ENCODE peak calls at places on chromosomes 11 and 22, in eight cellular contexts. X is K562, G is SK-N-SH, Q is A549, H is HepG2, C is GM23338, J is HCT116, Z is HL-60. W is an unnamed sample.

GRCh38 chr11:65767406-65767805 is 13.4 kb downstream of the AP5B1 start:
- DNase-seq in X (no peak), G (no peak), Q (no peak), H (no peak), C (no peak), J (no peak), Z (no peak), W (no peak)

GRCh38 chr11:116693206-116694016 is 79.4 kb downstream of the BUD13 start:
- DNase-seq in X (no peak), G (peak), Q (no peak), H (no peak), C (no peak), J (no peak), Z (no peak), W (no peak)

GRCh38 chr11:112073941-112074811 is at the start of the genes NKAPD1 and PIH1D2:
- DNase-seq in X (peak), G (peak), Q (peak), H (peak), C (peak), J (peak), Z (peak), W (peak)

GRCh38 chr11:119721129-119722120 is 7.6 kb downstream of the NECTIN1 start:
- DNase-seq in X (peak), G (peak), Q (peak), H (peak), C (peak), J (no peak), Z (no peak), W (no peak)

GRCh38 chr11:71301858-71302533 is 49.6 kb upstream of the SHANK2 start:
- DNase-seq in X (no peak), G (no peak), Q (no peak), H (no peak), C (no peak), J (no peak), Z (no peak), W (no peak)

GRCh38 chr11:1237851-1238250 is 15.0 kb downstream of the MUC5B start:
- DNase-seq in X (no peak), G (no peak), Q (no peak), H (no peak), C (no peak), J (no peak), Z (no peak), W (no peak)

GRCh38 chr11:60951909-60952741 is at the start of gene SLC15A3:
- DNase-seq in X (no peak), G (no peak), Q (no peak), H (no peak), C (peak), J (no peak), Z (peak), W (no peak)

GRCh38 chr22:22110548-22111266 is 128.1 kb upstream of the TOP3B start:
- DNase-seq in X (peak), G (peak), Q (peak), H (no peak), C (peak), J (peak), Z (peak), W (peak)

GRCh38 chr22:30005213-30005857 is 74.9 kb upstream of the HORMAD2 start:
- DNase-seq in X (peak), G (peak), Q (peak), H (peak), C (peak), J (peak), Z (peak), W (peak)

GRCh38 chr22:31218565-31219262 is 6.6 kb downstream of the LIMK2 start:
- DNase-seq in X (no peak), G (no peak), Q (no peak), H (no peak), C (no peak), J (no peak), Z (no peak), W (no peak)

GRCh38 chr11:88103337-88104206 is 71.7 kb downstream of the RAB38 start:
- DNase-seq in X (peak), G (peak), Q (peak), H (peak), C (peak), J (peak), Z (peak), W (peak)

GRCh38 chr11:112421854-112422253 is 161.2 kb upstream of the PLET1 start:
- DNase-seq in X (no peak), G (peak), Q (no peak), H (no peak), C (no peak), J (no peak), Z (no peak), W (no peak)

GRCh38 chr11:95739526-95739925 is 50.1 kb downstream of the FAM76B start:
- DNase-seq in X (no peak), G (no peak), Q (no peak), H (no peak), C (no peak), J (no peak), Z (no peak), W (no peak)

GRCh38 chr11:32080381-32080980 is 10.4 kb upstream of the RCN1 start:
- DNase-seq in X (no peak), G (no peak), Q (no peak), H (no peak), C (no peak), J (no peak), Z (no peak), W (no peak)

GRCh38 chr22:30695351-30695762 is 683 bp downstream of the OSBP2 start:
- DNase-seq in X (no peak), G (no peak), Q (no peak), H (no peak), C (no peak), J (no peak), Z (no peak), W (no peak)

GRCh38 chr22:31160328-31160978 is 471 bp downstream of the RNF185 start:
- DNase-seq in X (peak), G (no peak), Q (no peak), H (no peak), C (no peak), J (no peak), Z (no peak), W (no peak)

GRCh38 chr11:67057410-67057757 is 737 bp downstream of the RHOD start:
- DNase-seq in X (no peak), G (no peak), Q (no peak), H (no peak), C (no peak), J (no peak), Z (no peak), W (no peak)

GRCh38 chr11:111612211-111612610 is 10.0 kb downstream of the SIK2 start:
- DNase-seq in X (no peak), G (no peak), Q (no peak), H (no peak), C (no peak), J (no peak), Z (no peak), W (no peak)

GRCh38 chr11:74783241-74783871 is 34.7 kb downstream of the RNF169 start:
- DNase-seq in X (no peak), G (no peak), Q (no peak), H (no peak), C (no peak), J (peak), Z (peak), W (no peak)

GRCh38 chr22:39448205-39449054 is 8.4 kb upstream of the MGAT3 start:
- DNase-seq in X (peak), G (no peak), Q (no peak), H (no peak), C (no peak), J (no peak), Z (no peak), W (no peak)

GRCh38 chr22:24964441-24964840 is 11.9 kb downstream of the KIAA1671 start:
- DNase-seq in X (no peak), G (no peak), Q (no peak), H (no peak), C (no peak), J (no peak), Z (no peak), W (no peak)

GRCh38 chr11:121886005-121886739 is 229.8 kb downstream of the BLID start:
- DNase-seq in X (no peak), G (no peak), Q (no peak), H (no peak), C (no peak), J (no peak), Z (no peak), W (no peak)

GRCh38 chr11:16012125-16012751 is 344.1 kb downstream of the SOX6 start:
- DNase-seq in X (peak), G (no peak), Q (no peak), H (no peak), C (no peak), J (no peak), Z (no peak), W (no peak)

GRCh38 chr11:68347345-68347744 is 35.0 kb downstream of the LRP5 start:
- DNase-seq in X (peak), G (no peak), Q (no peak), H (no peak), C (no peak), J (no peak), Z (no peak), W (no peak)

GRCh38 chr11:69520186-69520585 is 38.7 kb downstream of the LINC01488 start:
- DNase-seq in X (no peak), G (no peak), Q (no peak), H (no peak), C (no peak), J (no peak), Z (no peak), W (no peak)

GRCh38 chr11:269146-269890 is 8.9 kb upstream of the NLRP6 start:
- DNase-seq in X (peak), G (no peak), Q (no peak), H (peak), C (peak), J (no peak), Z (peak), W (peak)

GRCh38 chr22:44371741-44372525 is 59.2 kb upstream of the SHISAL1 start:
- DNase-seq in X (no peak), G (no peak), Q (no peak), H (no peak), C (no peak), J (no peak), Z (no peak), W (no peak)
- TF ChIP-seq REST in X (no peak), G (no peak), Q (no peak), H (no peak), C (no peak), J (no peak), Z (no peak), W (no peak)

DNA sequence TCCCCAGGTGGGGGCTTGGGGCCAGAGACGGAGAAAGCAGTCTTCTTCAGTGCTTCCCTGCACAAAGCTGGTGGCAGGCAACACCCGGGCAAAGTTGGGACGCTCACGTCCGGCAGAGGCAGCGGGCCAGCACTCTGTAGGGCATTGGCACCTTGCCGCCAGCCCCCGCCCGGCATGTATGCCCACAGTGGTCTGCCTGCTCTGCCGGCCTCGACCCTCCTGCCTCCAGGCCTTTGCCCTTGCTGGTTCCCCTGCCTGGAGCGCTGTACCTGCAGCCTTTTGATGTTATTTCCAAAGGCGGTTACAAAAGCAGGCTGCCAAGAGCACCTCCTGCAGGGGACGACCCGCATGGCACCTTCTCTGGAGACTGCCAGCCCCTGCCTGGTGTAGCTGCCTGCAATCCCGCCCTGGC is 56.5 kb upstream of the SHISAL1 start:
- DNase-seq in X (no peak), G (no peak), Q (no peak), H (no peak), C (peak), J (no peak), Z (no peak), W (no peak)
- TF ChIP-seq REST in X (no peak), G (no peak), Q (no peak), H (no peak), C (no peak), J (no peak), Z (no peak), W (no peak)

GRCh38 chr22:46247443-46247975 is 2.6 kb downstream of the CDPF1 start:
- DNase-seq in X (no peak), G (peak), Q (no peak), H (no peak), C (no peak), J (no peak), Z (no peak), W (no peak)

GRCh38 chr22:46251266-46251665 is 1.2 kb upstream of the CDPF1 start:
- DNase-seq in X (peak), G (no peak), Q (no peak), H (no peak), C (no peak), J (no peak), Z (no peak), W (no peak)

GRCh38 chr22:46251816-46252380 is 1.8 kb upstream of the CDPF1 start:
- DNase-seq in X (no peak), G (no peak), Q (no peak), H (no peak), C (no peak), J (no peak), Z (no peak), W (no peak)

GRCh38 chr22:46250035-46250782 is at the start of gene CDPF1:
- DNase-seq in X (peak), G (peak), Q (peak), H (peak), C (peak), J (peak), Z (peak), W (no peak)

GRCh38 chr22:46250783-46251125 is 661 bp upstream of the CDPF1 start:
- DNase-seq in X (peak), G (no peak), Q (no peak), H (no peak), C (peak), J (no peak), Z (no peak), W (no peak)
- TF ChIP-seq REST in X (no peak), G (no peak), Q (no peak), H (no peak), C (no peak), J (no peak), Z (no peak), W (no peak)

GRCh38 chr11:43738600-43739409 is 58.3 kb downstream of the HSD17B12 start:
- DNase-seq in X (peak), G (no peak), Q (no peak), H (peak), C (peak), J (peak), Z (no peak), W (no peak)

GRCh38 chr11:43735931-43736330 is 55.4 kb downstream of the HSD17B12 start:
- DNase-seq in X (no peak), G (no peak), Q (no peak), H (no peak), C (peak), J (no peak), Z (no peak), W (no peak)

GRCh38 chr11:43735115-43735514 is 54.6 kb downstream of the HSD17B12 start:
- DNase-seq in X (no peak), G (no peak), Q (no peak), H (no peak), C (no peak), J (no peak), Z (no peak), W (no peak)

GRCh38 chr11:43737194-43737575 is 56.6 kb downstream of the HSD17B12 start:
- DNase-seq in X (no peak), G (no peak), Q (no peak), H (no peak), C (no peak), J (no peak), Z (no peak), W (no peak)

DNA sequence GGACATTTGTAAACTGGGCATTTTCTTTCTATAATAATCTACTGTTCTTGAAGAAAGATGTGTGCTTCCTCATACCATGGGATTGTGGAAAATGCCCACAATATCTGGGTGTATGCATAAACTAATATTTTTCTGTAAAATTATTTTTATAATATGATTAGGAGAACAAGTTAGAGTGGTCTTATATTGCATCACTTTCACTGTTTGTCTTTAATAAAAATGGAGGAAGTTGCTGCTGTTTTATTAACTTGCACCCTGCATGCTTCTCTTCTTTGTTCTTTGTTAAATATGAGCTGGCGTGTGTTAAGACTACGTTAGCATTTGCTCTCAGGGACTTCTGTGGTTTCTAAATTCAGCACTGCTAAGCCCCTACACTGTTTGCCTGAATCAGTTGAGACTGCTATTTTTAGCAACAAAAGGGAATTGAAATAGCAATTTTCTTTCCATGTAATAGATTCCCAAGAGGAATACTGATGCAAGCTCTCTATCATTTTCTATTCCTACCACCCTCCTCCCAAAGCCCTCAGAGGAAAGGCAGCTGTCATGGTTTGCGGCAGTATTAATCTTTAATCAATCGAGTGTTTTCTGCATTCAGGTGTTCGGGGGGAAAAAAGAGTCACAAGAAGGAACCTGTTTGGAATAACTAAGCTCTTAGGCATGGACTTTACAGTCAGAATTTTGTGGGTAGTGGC is 56.1 kb downstream of the HSD17B12 start:
- DNase-seq in X (no peak), G (no peak), Q (no peak), H (peak), C (no peak), J (no peak), Z (no peak), W (no peak)
- TF ChIP-seq REST in X (no peak), G (no peak), Q (no peak), H (no peak), C (no peak), J (no peak), Z (no peak), W (no peak)

DNA sequence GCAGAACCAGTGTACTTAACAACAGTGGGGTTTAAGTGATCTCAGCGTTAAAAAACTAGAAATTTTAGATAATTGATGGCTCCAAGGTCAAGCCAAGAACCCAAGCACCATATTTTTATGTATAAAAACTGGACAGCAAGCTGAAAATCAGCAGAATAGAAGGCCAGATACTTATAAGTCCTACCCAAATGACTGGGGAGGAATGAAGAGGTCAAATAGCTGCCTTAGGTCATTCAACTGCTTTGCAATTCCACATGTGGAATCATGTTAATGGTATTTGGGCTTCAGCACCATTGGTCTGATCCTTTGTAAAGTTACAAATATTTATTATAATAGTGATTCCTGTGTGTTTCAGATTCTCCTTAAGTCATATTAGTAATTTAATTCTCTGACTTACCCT is 108.4 kb downstream of the FAT3 start:
- DNase-seq in X (no peak), G (no peak), Q (no peak), H (no peak), C (no peak), J (no peak), Z (no peak), W (no peak)
- TF ChIP-seq REST in X (no peak), G (no peak), Q (no peak), H (no peak), C (no peak), J (no peak), Z (no peak), W (no peak)

DNA sequence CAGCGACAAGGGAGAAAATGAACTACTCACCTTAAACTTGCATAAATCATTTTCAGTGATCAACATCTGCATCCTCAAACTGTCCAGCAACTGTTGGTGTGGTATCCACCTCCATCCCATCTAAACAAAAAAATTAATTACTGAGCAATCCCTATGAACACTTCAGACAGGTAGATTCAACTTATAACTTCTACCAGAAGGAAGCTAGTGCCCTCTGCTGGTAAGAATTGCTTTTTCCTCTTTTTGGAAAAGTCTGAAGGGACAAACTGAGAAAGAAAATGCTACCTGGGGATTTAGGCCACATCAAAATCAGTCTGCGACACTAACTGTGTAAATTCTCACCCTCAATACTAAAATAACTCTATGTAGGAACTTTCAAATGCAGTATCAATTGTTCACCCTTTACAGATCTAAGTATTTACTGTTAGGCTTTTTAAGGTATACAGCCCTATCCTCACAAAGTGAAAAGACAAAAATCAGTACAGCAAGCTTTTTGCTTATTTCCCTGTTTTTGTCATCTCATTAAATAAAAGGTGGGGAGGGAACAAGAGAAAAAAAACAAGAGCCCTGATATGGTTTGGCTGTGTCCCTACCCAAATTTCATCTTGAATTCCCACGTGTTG is 17.9 kb downstream of the CLNS1A start:
- DNase-seq in X (peak), G (no peak), Q (peak), H (peak), C (peak), J (peak), Z (no peak), W (peak)
- TF ChIP-seq REST in X (no peak), G (no peak), Q (no peak), H (no peak), C (no peak), J (no peak), Z (no peak), W (no peak)

GRCh38 chr11:8283510-8284272 is 20.0 kb upstream of the LMO1 start:
- DNase-seq in X (no peak), G (peak), Q (no peak), H (no peak), C (peak), J (no peak), Z (no peak), W (no peak)

GRCh38 chr11:8282621-8283509 is 19.2 kb upstream of the LMO1 start:
- DNase-seq in X (no peak), G (peak), Q (no peak), H (no peak), C (peak), J (no peak), Z (no peak), W (no peak)

GRCh38 chr11:8273281-8273680 is 9.6 kb upstream of the LMO1 start:
- DNase-seq in X (no peak), G (no peak), Q (peak), H (no peak), C (no peak), J (no peak), Z (no peak), W (no peak)

GRCh38 chr11:8281266-8281665 is 17.6 kb upstream of the LMO1 start:
- DNase-seq in X (no peak), G (no peak), Q (no peak), H (no peak), C (no peak), J (no peak), Z (no peak), W (no peak)

DNA sequence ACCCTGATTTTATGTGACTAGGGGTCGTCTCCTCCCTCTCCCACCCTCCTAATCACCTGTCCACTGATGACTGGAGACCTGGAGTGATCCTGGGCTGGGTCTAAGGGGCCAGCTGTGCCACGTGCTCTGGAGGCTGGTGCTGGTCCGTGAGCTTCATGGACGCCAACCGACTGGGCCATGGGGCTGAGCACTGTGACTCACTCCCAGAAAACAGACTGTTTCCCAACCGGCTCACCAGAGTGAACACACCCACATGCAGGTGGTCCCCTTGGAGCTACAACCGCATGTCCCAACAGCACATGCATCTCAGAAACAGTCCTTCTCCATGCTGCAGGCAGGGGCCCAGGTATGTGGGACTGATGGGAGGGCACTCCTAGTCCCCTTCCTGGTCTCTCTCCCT is 14.0 kb upstream of the LMO1 start:
- DNase-seq in X (no peak), G (no peak), Q (no peak), H (no peak), C (no peak), J (no peak), Z (no peak), W (no peak)
- TF ChIP-seq REST in X (no peak), G (no peak), Q (no peak), H (no peak), C (no peak), J (no peak), Z (no peak), W (no peak)

W was measured in Panc1.